ENCODE peak calls at places on chromosomes 7 and 10, in five cellular contexts. M is coronary artery, P is cardiac muscle cell, G is brain microvascular endothelial cell, Z is suprapubic skin. I is an unnamed sample.

GRCh38 chr7:64619705-64620104 is 46.2 kb upstream of the ZNF107 start:
- DNase-seq in Z (no peak), M (no peak), P (no peak), G (no peak), I (no peak)

GRCh38 chr7:80439894-80440811 is 71.7 kb downstream of the GNAT3 start:
- DNase-seq in M (no peak), Z (no peak), P (no peak), G (peak), I (no peak)

GRCh38 chr10:121527690-121528089 is 70.6 kb downstream of the FGFR2 start:
- DNase-seq in P (peak), G (peak), Z (no peak), M (no peak), I (no peak)

GRCh38 chr7:25820432-25821040 is 331.5 kb upstream of the NFE2L3 start:
- DNase-seq in P (no peak), M (no peak), Z (no peak), G (no peak), I (no peak)

GRCh38 chr7:33905389-33906032 is at the start of gene BMPER:
- DNase-seq in P (peak), G (no peak), Z (no peak), M (peak), I (no peak)

GRCh38 chr7:115070311-115070710 is 148.4 kb downstream of the MDFIC start:
- DNase-seq in P (no peak), G (no peak), M (no peak), Z (no peak), I (no peak)

GRCh38 chr7:79176859-79177477 is 276.5 kb downstream of the MAGI2 start:
- DNase-seq in P (peak), G (peak), Z (no peak), M (no peak), I (no peak)

GRCh38 chr7:155190608-155191536 is 106.8 kb upstream of the INSIG1 start:
- DNase-seq in G (peak), Z (no peak), P (peak), M (peak), I (no peak)

GRCh38 chr7:107147464-107148214 is 21.2 kb upstream of the HBP1 start:
- DNase-seq in P (peak), G (peak), Z (no peak), M (no peak), I (no peak)

GRCh38 chr7:41028591-41028990 is 674.3 kb downstream of the INHBA start:
- DNase-seq in G (peak), Z (no peak), P (no peak), M (no peak), I (no peak)

GRCh38 chr7:41027428-41028115 is 675.3 kb downstream of the INHBA start:
- DNase-seq in P (no peak), G (peak), M (no peak), Z (no peak), I (no peak)

GRCh38 chr7:41033526-41033925 is 669.4 kb downstream of the INHBA start:
- DNase-seq in Z (no peak), P (no peak), M (no peak), G (no peak), I (no peak)

GRCh38 chr7:41030673-41031072 is 672.2 kb downstream of the INHBA start:
- DNase-seq in M (no peak), Z (no peak), P (no peak), G (peak), I (no peak)

DNA sequence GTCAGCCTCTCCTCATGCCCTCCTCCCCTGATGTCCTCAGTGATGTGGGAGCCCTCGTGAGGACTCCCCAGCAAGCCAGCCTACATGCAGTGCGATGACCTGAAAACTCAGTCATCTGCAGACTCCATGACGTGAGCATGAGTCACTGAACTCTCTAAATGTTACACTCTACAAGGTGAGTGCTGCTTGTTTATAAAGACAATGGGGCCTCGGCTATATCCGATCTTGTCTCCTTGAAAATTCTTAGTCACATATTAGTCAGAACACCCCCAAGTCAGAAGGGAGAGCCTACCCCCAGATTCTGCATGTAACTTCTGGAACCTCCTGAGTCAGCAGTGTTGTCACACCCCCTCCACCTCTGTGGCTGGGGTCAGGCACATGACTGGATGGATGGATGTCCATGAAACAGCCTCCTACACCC is 673.8 kb downstream of the INHBA start:
- DNase-seq in M (no peak), P (no peak), Z (no peak), G (peak), I (no peak)
- H3K27ac ChIP-seq in M (no peak), P (no peak), Z (no peak), G (peak), I (no peak)

GRCh38 chr7:128835790-128836641 is 5.8 kb downstream of the FLNC start:
- DNase-seq in Z (peak), M (no peak), G (peak), P (no peak), I (no peak)

GRCh38 chr7:128837521-128837921 is 7.3 kb downstream of the FLNC start:
- DNase-seq in G (no peak), P (no peak), Z (peak), M (no peak), I (no peak)

GRCh38 chr7:128835231-128835751 is 5.1 kb downstream of the FLNC start:
- DNase-seq in G (no peak), M (no peak), P (no peak), Z (peak), I (no peak)

GRCh38 chr7:128838109-128838779 is 8.0 kb downstream of the FLNC start:
- DNase-seq in M (no peak), Z (no peak), G (no peak), P (no peak), I (no peak)

DNA sequence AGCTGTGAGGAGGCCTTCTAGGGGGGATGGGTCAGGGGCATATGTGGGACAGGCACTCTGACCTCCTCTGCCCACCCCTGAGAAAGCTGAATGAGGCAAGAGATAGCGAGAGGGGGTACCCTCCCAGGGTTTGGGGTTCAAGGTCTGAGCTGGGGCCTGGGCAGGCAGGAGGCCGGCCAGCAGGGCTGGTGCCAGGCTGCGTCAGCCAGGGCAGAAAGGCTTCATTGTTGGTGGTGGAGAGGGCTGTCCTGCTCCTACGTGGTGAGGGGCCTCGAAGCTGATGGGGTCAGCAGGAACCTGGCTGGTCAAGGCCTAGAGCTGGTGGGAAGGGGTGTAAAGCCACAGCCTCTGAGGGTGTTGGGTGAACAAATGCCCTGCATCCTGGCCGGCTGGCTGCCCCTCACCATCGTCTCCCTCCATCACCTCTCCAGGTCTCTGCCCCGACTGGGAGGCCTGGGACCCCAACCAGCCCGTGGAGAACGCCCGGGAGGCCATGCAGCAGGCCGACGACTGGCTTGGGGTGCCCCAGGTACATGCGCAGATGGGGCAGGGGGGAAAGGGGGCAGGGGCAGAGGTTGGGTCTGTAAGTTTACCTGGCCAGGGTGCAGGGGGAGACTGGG is 6.6 kb downstream of the FLNC start:
- DNase-seq in Z (peak), P (no peak), M (no peak), G (no peak), I (no peak)
- H3K27ac ChIP-seq in Z (no peak), P (no peak), M (peak), G (peak), I (peak)

DNA sequence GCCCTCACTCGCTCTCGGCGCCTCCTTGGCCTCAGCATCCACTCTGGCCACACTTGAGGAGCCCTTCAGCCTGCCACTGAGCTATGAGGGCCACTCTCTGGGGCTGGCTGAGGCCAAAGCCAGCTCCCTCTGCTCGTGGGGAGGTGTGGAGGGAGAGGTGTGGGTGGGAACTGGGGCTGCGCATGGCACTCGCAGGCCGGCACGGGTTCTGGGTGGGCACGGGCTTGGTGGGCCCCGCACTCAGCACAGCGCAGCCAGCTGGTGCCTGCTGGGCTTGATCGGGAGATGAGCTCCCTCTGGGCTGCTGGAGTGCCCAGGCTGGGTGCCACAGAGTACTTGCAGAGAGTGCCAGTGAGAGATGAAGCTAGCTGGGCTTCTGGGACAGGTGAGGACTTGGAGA is 875.5 kb downstream of the XPNPEP1 start:
- DNase-seq in M (no peak), P (no peak), G (no peak), Z (peak), I (no peak)
- H3K27ac ChIP-seq in M (no peak), P (no peak), G (no peak), Z (no peak), I (no peak)

DNA sequence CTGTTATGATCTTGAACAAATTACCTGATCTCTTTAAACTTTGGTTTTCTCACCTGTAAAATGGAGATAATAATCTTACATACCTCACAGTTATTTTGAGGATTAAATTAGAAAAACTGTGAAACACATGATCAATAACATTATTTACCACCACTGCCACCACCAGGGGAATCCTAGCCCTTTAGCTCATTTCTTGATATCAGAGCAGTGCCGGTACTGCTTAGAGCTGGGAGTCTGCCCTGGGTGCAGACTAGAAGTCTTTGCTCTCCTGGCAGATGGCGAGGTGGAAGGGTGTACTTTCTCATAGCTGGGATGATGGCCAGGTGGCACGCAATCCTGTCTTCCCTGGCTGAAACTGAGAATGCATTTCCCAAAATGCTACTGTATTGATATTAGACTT is 12.7 kb upstream of the EFCAB10 start:
- DNase-seq in M (peak), Z (no peak), G (no peak), P (no peak), I (no peak)
- H3K27ac ChIP-seq in M (no peak), Z (no peak), G (no peak), P (no peak), I (no peak)

DNA sequence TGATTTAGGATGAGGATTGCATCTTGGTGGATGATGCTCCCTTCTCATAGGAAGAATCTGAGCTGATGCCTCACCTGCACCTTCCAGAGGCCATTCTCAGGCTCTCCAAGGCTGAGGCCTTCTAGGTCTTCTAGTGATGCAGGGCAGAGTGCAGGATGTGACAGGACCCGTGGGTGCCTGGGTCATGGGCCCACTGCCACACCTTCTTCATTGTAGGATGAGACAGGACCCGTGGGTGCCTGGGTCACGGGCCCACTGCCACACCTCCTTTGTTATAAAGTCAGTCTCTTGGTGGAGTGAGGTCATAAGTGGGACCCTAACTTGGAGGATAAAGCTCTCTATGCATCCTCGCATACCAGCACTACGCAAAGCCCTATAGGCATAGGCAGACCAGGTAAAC is 109.9 kb upstream of the TCERG1L start:
- DNase-seq in G (no peak), P (no peak), M (no peak), Z (no peak), I (no peak)
- H3K27ac ChIP-seq in G (no peak), P (no peak), M (no peak), Z (no peak), I (no peak)

GRCh38 chr10:87733081-87733480 is 73.4 kb downstream of the PAPSS2 start:
- DNase-seq in M (no peak), P (no peak), G (no peak), Z (no peak), I (no peak)

GRCh38 chr10:87740232-87740631 is 77.8 kb downstream of the ATAD1 start:
- DNase-seq in P (no peak), G (no peak), M (no peak), Z (no peak), I (no peak)

GRCh38 chr10:87729940-87730339 is 70.3 kb downstream of the PAPSS2 start:
- DNase-seq in P (no peak), M (no peak), Z (no peak), G (no peak), I (no peak)

DNA sequence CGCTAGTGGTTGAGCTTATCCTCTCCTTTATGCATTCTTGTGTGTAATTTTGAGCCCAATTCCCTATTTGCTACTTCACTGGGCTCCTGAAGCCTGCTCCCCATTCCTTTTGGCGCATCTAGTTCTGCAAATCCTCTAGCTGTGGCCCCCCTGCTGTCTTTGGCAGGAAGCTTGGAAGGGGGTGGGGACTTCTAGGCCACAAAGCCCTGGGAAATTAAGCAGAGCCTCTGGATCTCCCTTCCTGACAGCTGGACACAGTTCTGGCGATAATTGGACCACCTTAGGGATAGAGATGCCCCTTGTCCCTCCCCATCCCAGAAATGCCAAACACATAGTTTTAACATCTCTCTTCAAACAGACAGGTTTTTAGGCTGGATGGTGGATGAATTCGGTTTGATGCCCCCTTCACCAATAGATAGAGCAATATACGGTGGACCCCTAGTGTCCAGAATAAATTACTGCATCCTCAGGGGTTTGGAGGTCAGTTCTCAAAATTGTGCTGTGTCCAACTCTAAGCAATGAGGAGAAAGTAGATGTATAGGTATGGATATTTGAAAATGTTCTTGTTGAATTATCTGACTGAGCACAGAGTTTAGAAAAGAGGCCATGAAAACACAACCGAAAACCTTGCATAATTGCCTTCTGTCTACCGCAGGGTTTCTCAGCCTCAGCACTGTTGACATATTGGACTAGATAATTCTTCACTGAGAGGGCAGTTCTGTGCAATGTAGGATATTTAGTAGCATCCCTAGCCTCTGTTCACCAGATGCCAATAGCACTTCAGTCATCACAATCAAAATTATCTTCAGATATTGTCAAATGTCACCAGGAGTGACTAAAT is 75.5 kb downstream of the PAPSS2 start:
- DNase-seq in P (peak), G (peak), Z (no peak), M (no peak), I (no peak)
- H3K27ac ChIP-seq in P (no peak), G (no peak), Z (no peak), M (no peak), I (peak)

GRCh38 chr7:102978280-102978679 is 65.5 kb downstream of the LRRC17 start:
- DNase-seq in Z (no peak), G (peak), M (peak), P (no peak), I (no peak)
- H3K27ac ChIP-seq in Z (no peak), G (peak), M (peak), P (no peak), I (no peak)

DNA sequence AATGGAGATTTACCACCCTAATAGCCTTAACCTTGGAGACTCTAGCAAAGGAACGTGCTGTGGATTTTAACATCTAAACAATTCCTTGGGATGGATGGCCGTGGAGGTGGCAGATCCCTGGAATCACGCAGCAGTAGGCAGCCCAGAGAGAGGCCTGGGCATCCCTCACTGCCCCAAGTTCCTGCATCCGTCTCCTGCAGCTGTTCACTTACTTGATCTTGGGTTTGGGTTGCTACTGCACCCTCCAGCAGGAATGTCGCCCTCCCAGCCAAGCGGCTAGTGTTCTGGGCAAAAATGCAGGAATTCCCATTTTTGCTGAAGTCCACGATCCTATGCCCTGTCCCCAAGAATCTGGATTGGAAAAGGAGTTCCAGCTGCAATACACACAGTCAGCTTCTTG is 166.7 kb upstream of the SH2B2 start:
- DNase-seq in G (no peak), M (no peak), P (no peak), Z (no peak), I (no peak)
- H3K27ac ChIP-seq in G (no peak), M (no peak), P (no peak), Z (no peak), I (no peak)

I was measured in vagina.